ENCODE peak calls at places on chromosome 2, in ten cellular contexts. O, P, N, B, W, H, E, R, X and V are unnamed samples.
A peak's percentile ranks its signal among the peaks of the same experiment; 100 is the strongest.

GRCh38 chr2:127743477-127744026 is 42.3 kb downstream of the SFT2D3 start:
- DNase-seq in W (no peak), X (no peak), O (no peak), B (no peak), P (no peak), E (no peak), N (no peak), H (no peak), R (no peak), V (no peak)

GRCh38 chr2:1730047-1730937 is 14.0 kb downstream of the PXDN start:
- DNase-seq in O (no peak), W (peak; percentile 82), X (peak; percentile 89), H (no peak), E (no peak), P (no peak), R (no peak), B (no peak), N (no peak), V (no peak)

GRCh38 chr2:42752299-42752698 is 11.6 kb downstream of the OXER1 start:
- DNase-seq in R (no peak), N (no peak), P (no peak), H (no peak), X (no peak), O (no peak), E (no peak), B (no peak), W (no peak), V (peak; percentile 66)

GRCh38 chr2:179049546-179050311 is at the start of gene CCDC141:
- DNase-seq in N (peak; percentile 35), B (no peak), R (no peak), X (no peak), O (no peak), W (no peak), P (no peak), H (no peak), E (no peak), V (peak; percentile 50)

GRCh38 chr2:166665991-166666940 is 172.2 kb upstream of the SCN7A start:
- DNase-seq in W (peak; percentile 3), B (no peak), X (peak; percentile 89), O (no peak), N (no peak), P (no peak), R (no peak), E (no peak), H (no peak), V (no peak)

GRCh38 chr2:240687045-240687740 is 4.5 kb upstream of the AQP12A start:
- DNase-seq in O (no peak), N (no peak), B (no peak), X (no peak), E (no peak), R (no peak), P (no peak), H (no peak), W (no peak), V (no peak)

GRCh38 chr2:54999182-54999581 is 51.1 kb downstream of the RTN4 start:
- DNase-seq in E (no peak), B (no peak), O (no peak), W (peak; percentile 73), P (no peak), X (peak; percentile 77), R (no peak), N (no peak), H (no peak), V (no peak)

GRCh38 chr2:5290911-5291546 is 401.2 kb upstream of the SOX11 start:
- DNase-seq in E (no peak), N (no peak), B (no peak), R (no peak), X (no peak), P (no peak), O (no peak), W (no peak), H (no peak), V (no peak)